ENCODE peak calls at places on chromosomes 12 and 14, in ten cellular contexts. I, Z, T, L, S, K, G, X, E and U are unnamed samples.
A peak's percentile ranks its signal among the peaks of the same experiment; 100 is the strongest.

GRCh38 chr12:46342562-46343033 is 30.0 kb downstream of the SLC38A2 start:
- DNase-seq in I (peak; percentile 55), Z (no peak), T (no peak), L (no peak), S (no peak), K (no peak), G (no peak), X (no peak), E (no peak), U (peak; percentile 43)

GRCh38 chr14:71400821-71401447 is 493.7 kb downstream of the PCNX1 start:
- DNase-seq in I (peak; percentile 41), Z (no peak), T (no peak), L (no peak), S (no peak), K (no peak), G (no peak), X (no peak), E (no peak), U (no peak)

GRCh38 chr12:108861878-108862587 is 4.7 kb upstream of the SSH1 start:
- DNase-seq in I (no peak), Z (no peak), T (no peak), L (no peak), S (no peak), K (no peak), G (no peak), X (no peak), E (no peak), U (no peak)

GRCh38 chr12:49763006-49763591 is 21.7 kb downstream of the TMBIM6 start:
- DNase-seq in I (peak; percentile 79), Z (peak; percentile 38), T (peak; percentile 77), L (no peak), S (peak; percentile 89), K (peak; percentile 58), G (peak; percentile 58), X (peak; percentile 9), E (no peak), U (peak; percentile 74)

GRCh38 chr12:97386133-97386581 is 76.4 kb upstream of the RMST start:
- DNase-seq in I (no peak), Z (no peak), T (no peak), L (no peak), S (no peak), K (no peak), G (no peak), X (peak; percentile 32), E (no peak), U (peak; percentile 48)

GRCh38 chr12:124120718-124121117 is 147.7 kb downstream of the ZNF664 start:
- DNase-seq in I (no peak), Z (no peak), T (no peak), L (no peak), S (no peak), K (no peak), G (no peak), X (no peak), E (no peak), U (no peak)

GRCh38 chr12:85985996-85986395 is 111.9 kb downstream of the NTS start:
- DNase-seq in I (no peak), Z (peak; percentile 21), T (no peak), L (no peak), S (no peak), K (no peak), G (no peak), X (no peak), E (no peak), U (no peak)

GRCh38 chr12:4107436-4107878 is 166.1 kb upstream of the CCND2 start:
- DNase-seq in I (peak; percentile 43), Z (peak; percentile 48), T (no peak), L (no peak), S (peak; percentile 73), K (peak; percentile 25), G (peak; percentile 73), X (peak; percentile 13), E (no peak), U (peak; percentile 68)

GRCh38 chr12:109877504-109878246 is 2.7 kb downstream of the GLTP start:
- DNase-seq in I (no peak), Z (no peak), T (no peak), L (no peak), S (no peak), K (no peak), G (no peak), X (no peak), E (no peak), U (no peak)

GRCh38 chr12:132398386-132398991 is 69.1 kb upstream of the GALNT9 start:
- DNase-seq in I (no peak), Z (no peak), T (no peak), L (no peak), S (no peak), K (no peak), G (no peak), X (no peak), E (no peak), U (no peak)

GRCh38 chr12:116982721-116983502 is 72.2 kb downstream of the FBXW8 start:
- DNase-seq in I (peak; percentile 83), Z (no peak), T (no peak), L (no peak), S (no peak), K (no peak), G (no peak), X (no peak), E (no peak), U (no peak)

GRCh38 chr14:73758392-73759182 is 44.4 kb upstream of the PNMA1 start:
- DNase-seq in I (peak; percentile 74), Z (peak; percentile 84), T (peak; percentile 53), L (no peak), S (peak; percentile 86), K (peak; percentile 97), G (peak; percentile 51), X (no peak), E (no peak), U (peak; percentile 89)

GRCh38 chr12:14408208-14408607 is 42.7 kb downstream of the ATF7IP start:
- DNase-seq in I (peak; percentile 54), Z (no peak), T (no peak), L (no peak), S (no peak), K (no peak), G (no peak), X (no peak), E (no peak), U (no peak)

GRCh38 chr12:62934799-62935674 is at the start of gene PPM1H:
- DNase-seq in I (peak; percentile 78), Z (peak; percentile 43), T (peak; percentile 66), L (no peak), S (peak; percentile 41), K (peak; percentile 97), G (no peak), X (no peak), E (no peak), U (peak; percentile 93)

GRCh38 chr14:69282448-69282847 is 22.5 kb downstream of the GALNT16 start:
- DNase-seq in I (no peak), Z (no peak), T (no peak), L (no peak), S (no peak), K (no peak), G (no peak), X (no peak), E (no peak), U (no peak)

GRCh38 chr14:96953443-96953842 is 156.3 kb downstream of the VRK1 start:
- DNase-seq in I (no peak), Z (no peak), T (no peak), L (no peak), S (no peak), K (no peak), G (no peak), X (no peak), E (no peak), U (no peak)

GRCh38 chr12:54932691-54933090 is 51.9 kb downstream of the TESPA1 start:
- DNase-seq in I (no peak), Z (no peak), T (no peak), L (no peak), S (no peak), K (no peak), G (no peak), X (no peak), E (peak; percentile 17), U (no peak)

GRCh38 chr14:105151131-105151837 is 17.3 kb downstream of the JAG2 start:
- DNase-seq in I (no peak), Z (no peak), T (no peak), L (no peak), S (no peak), K (no peak), G (no peak), X (no peak), E (no peak), U (no peak)

GRCh38 chr12:65269603-65270002 is 8.9 kb upstream of the MSRB3 start:
- DNase-seq in I (no peak), Z (peak; percentile 9), T (no peak), L (no peak), S (no peak), K (no peak), G (no peak), X (no peak), E (no peak), U (no peak)

GRCh38 chr14:99137913-99138571 is 134.0 kb downstream of the BCL11B start:
- DNase-seq in I (no peak), Z (no peak), T (no peak), L (no peak), S (peak; percentile 15), K (no peak), G (no peak), X (no peak), E (no peak), U (no peak)

GRCh38 chr14:89190779-89191513 is 226.1 kb downstream of the FOXN3 start:
- DNase-seq in I (no peak), Z (no peak), T (peak; percentile 63), L (no peak), S (no peak), K (no peak), G (no peak), X (peak; percentile 70), E (no peak), U (no peak)

GRCh38 chr12:50070314-50071060 is 13.1 kb downstream of the ASIC1 start:
- DNase-seq in I (peak; percentile 93), Z (peak; percentile 64), T (peak; percentile 90), L (no peak), S (peak; percentile 79), K (peak; percentile 74), G (no peak), X (peak; percentile 35), E (peak; percentile 69), U (peak; percentile 90)

GRCh38 chr12:16605666-16606116 is 271 bp downstream of the LMO3 start:
- DNase-seq in I (peak; percentile 5), Z (no peak), T (peak; percentile 3), L (no peak), S (no peak), K (peak; percentile 20), G (no peak), X (no peak), E (no peak), U (no peak)

GRCh38 chr12:122820138-122820537 is 15.1 kb upstream of the HIP1R start:
- DNase-seq in I (no peak), Z (no peak), T (no peak), L (no peak), S (no peak), K (no peak), G (no peak), X (no peak), E (no peak), U (no peak)